ENCODE peak calls at places on chromosomes 7 and 10, in eight cellular contexts. One of them, this sample, is unnamed.

GRCh38 chr7:43721193-43721806 is 8.0 kb downstream of the COA1 start:
- DNase-seq in H9: no peak
- DNase-seq in IMR-90: peak; percentile 71
- DNase-seq in WERI-Rb-1: no peak
- DNase-seq in heart left ventricle: no peak
- DNase-seq in HepG2: peak; percentile 39
- DNase-seq in SK-N-SH: peak; percentile 45
- DNase-seq in fibroblast of lung: peak; percentile 81
- DNase-seq in this sample: peak; percentile 33

GRCh38 chr7:8724080-8724718 is 290.8 kb downstream of the NXPH1 start:
- DNase-seq in H9: peak; percentile 64
- DNase-seq in fibroblast of lung: no peak
- DNase-seq in heart left ventricle: no peak
- DNase-seq in HepG2: peak; percentile 37
- DNase-seq in WERI-Rb-1: peak; percentile 82
- DNase-seq in IMR-90: no peak
- DNase-seq in SK-N-SH: peak; percentile 59
- DNase-seq in this sample: peak; percentile 16

GRCh38 chr10:48361201-48361600 is 54.7 kb downstream of the MAPK8 start:
- DNase-seq in WERI-Rb-1: no peak
- DNase-seq in H9: no peak
- DNase-seq in SK-N-SH: no peak
- DNase-seq in HepG2: no peak
- DNase-seq in heart left ventricle: no peak
- DNase-seq in fibroblast of lung: no peak
- DNase-seq in IMR-90: no peak
- DNase-seq in this sample: no peak

GRCh38 chr10:88624840-88625239 is 38.3 kb downstream of the LIPJ start:
- DNase-seq in SK-N-SH: no peak
- DNase-seq in heart left ventricle: no peak
- DNase-seq in HepG2: no peak
- DNase-seq in fibroblast of lung: no peak
- DNase-seq in WERI-Rb-1: no peak
- DNase-seq in IMR-90: no peak
- DNase-seq in H9: no peak
- DNase-seq in this sample: no peak

GRCh38 chr7:120272896-120273475 is at the start of gene KCND2:
- DNase-seq in H9: peak; percentile 58
- DNase-seq in heart left ventricle: peak; percentile 57
- DNase-seq in HepG2: no peak
- DNase-seq in fibroblast of lung: peak; percentile 7
- DNase-seq in SK-N-SH: peak; percentile 39
- DNase-seq in IMR-90: no peak
- DNase-seq in WERI-Rb-1: peak; percentile 39
- DNase-seq in this sample: peak; percentile 2

GRCh38 chr7:95396136-95397032 is at the start of gene PON3:
- DNase-seq in IMR-90: no peak
- DNase-seq in H9: peak; percentile 66
- DNase-seq in HepG2: peak; percentile 68
- DNase-seq in SK-N-SH: no peak
- DNase-seq in fibroblast of lung: no peak
- DNase-seq in heart left ventricle: no peak
- DNase-seq in WERI-Rb-1: no peak
- DNase-seq in this sample: peak; percentile 30

GRCh38 chr7:20700491-20701231 is 85.2 kb downstream of the ABCB5 start:
- DNase-seq in heart left ventricle: no peak
- DNase-seq in WERI-Rb-1: no peak
- DNase-seq in fibroblast of lung: no peak
- DNase-seq in SK-N-SH: no peak
- DNase-seq in IMR-90: no peak
- DNase-seq in HepG2: no peak
- DNase-seq in H9: no peak
- DNase-seq in this sample: no peak

GRCh38 chr7:90836937-90837336 is 240.8 kb downstream of the CDK14 start:
- DNase-seq in HepG2: no peak
- DNase-seq in fibroblast of lung: no peak
- DNase-seq in heart left ventricle: no peak
- DNase-seq in H9: no peak
- DNase-seq in WERI-Rb-1: no peak
- DNase-seq in SK-N-SH: peak; percentile 10
- DNase-seq in IMR-90: no peak
- DNase-seq in this sample: no peak

GRCh38 chr7:144842377-144842851 is 6.6 kb upstream of the TPK1 start:
- DNase-seq in heart left ventricle: no peak
- DNase-seq in WERI-Rb-1: no peak
- DNase-seq in SK-N-SH: no peak
- DNase-seq in IMR-90: no peak
- DNase-seq in HepG2: no peak
- DNase-seq in fibroblast of lung: peak; percentile 5
- DNase-seq in H9: no peak
- DNase-seq in this sample: peak; percentile 22

GRCh38 chr10:73246783-73247508 is at the start of gene DNAJC9:
- DNase-seq in WERI-Rb-1: peak; percentile 97
- DNase-seq in SK-N-SH: peak; percentile 95
- DNase-seq in fibroblast of lung: peak; percentile 92
- DNase-seq in heart left ventricle: peak; percentile 97
- DNase-seq in IMR-90: peak; percentile 90
- DNase-seq in H9: peak; percentile 96
- DNase-seq in HepG2: peak; percentile 87
- DNase-seq in this sample: peak; percentile 95

GRCh38 chr10:3931901-3932300 is 146.9 kb upstream of the KLF6 start:
- DNase-seq in heart left ventricle: no peak
- DNase-seq in fibroblast of lung: no peak
- DNase-seq in HepG2: no peak
- DNase-seq in WERI-Rb-1: no peak
- DNase-seq in H9: no peak
- DNase-seq in IMR-90: no peak
- DNase-seq in SK-N-SH: no peak
- DNase-seq in this sample: no peak

GRCh38 chr10:124152139-124152780 is 58.9 kb upstream of the CHST15 start:
- DNase-seq in heart left ventricle: no peak
- DNase-seq in WERI-Rb-1: no peak
- DNase-seq in SK-N-SH: no peak
- DNase-seq in HepG2: peak; percentile 38
- DNase-seq in fibroblast of lung: peak; percentile 82
- DNase-seq in H9: peak; percentile 46
- DNase-seq in IMR-90: peak; percentile 19
- DNase-seq in this sample: peak; percentile 93

GRCh38 chr10:96400465-96400864 is 41.7 kb upstream of the OPALIN start:
- DNase-seq in heart left ventricle: no peak
- DNase-seq in H9: no peak
- DNase-seq in HepG2: no peak
- DNase-seq in IMR-90: no peak
- DNase-seq in fibroblast of lung: no peak
- DNase-seq in SK-N-SH: no peak
- DNase-seq in WERI-Rb-1: no peak
- DNase-seq in this sample: no peak

GRCh38 chr10:15112657-15113056 is 15.5 kb downstream of the RPP38 start:
- DNase-seq in SK-N-SH: no peak
- DNase-seq in WERI-Rb-1: no peak
- DNase-seq in HepG2: no peak
- DNase-seq in heart left ventricle: no peak
- DNase-seq in H9: peak; percentile 50
- DNase-seq in IMR-90: no peak
- DNase-seq in fibroblast of lung: no peak
- DNase-seq in this sample: no peak

GRCh38 chr7:29189743-29190201 is 4.8 kb upstream of the CHN2 start:
- DNase-seq in fibroblast of lung: peak; percentile 28
- DNase-seq in SK-N-SH: peak; percentile 87
- DNase-seq in HepG2: peak; percentile 74
- DNase-seq in IMR-90: no peak
- DNase-seq in heart left ventricle: peak; percentile 77
- DNase-seq in WERI-Rb-1: peak; percentile 88
- DNase-seq in H9: peak; percentile 99
- DNase-seq in this sample: peak; percentile 56

GRCh38 chr10:114021135-114021534 is 22.5 kb upstream of the ADRB1 start:
- DNase-seq in WERI-Rb-1: no peak
- DNase-seq in SK-N-SH: no peak
- DNase-seq in IMR-90: no peak
- DNase-seq in fibroblast of lung: no peak
- DNase-seq in H9: no peak
- DNase-seq in HepG2: no peak
- DNase-seq in heart left ventricle: no peak
- DNase-seq in this sample: no peak

GRCh38 chr7:17234398-17235021 is 63.9 kb upstream of the AHR start:
- DNase-seq in SK-N-SH: no peak
- DNase-seq in IMR-90: peak; percentile 95
- DNase-seq in H9: no peak
- DNase-seq in HepG2: peak; percentile 32
- DNase-seq in fibroblast of lung: peak; percentile 96
- DNase-seq in WERI-Rb-1: no peak
- DNase-seq in heart left ventricle: no peak
- DNase-seq in this sample: peak; percentile 83

GRCh38 chr7:149771696-149772235 is 1.6 kb downstream of the ZNF467 start:
- DNase-seq in heart left ventricle: peak; percentile 96
- DNase-seq in fibroblast of lung: peak; percentile 96
- DNase-seq in IMR-90: peak; percentile 70
- DNase-seq in H9: peak; percentile 94
- DNase-seq in HepG2: peak; percentile 61
- DNase-seq in SK-N-SH: peak; percentile 99
- DNase-seq in WERI-Rb-1: peak; percentile 94
- DNase-seq in this sample: peak; percentile 88

GRCh38 chr7:91571601-91572000 is 307.4 kb downstream of the FZD1 start:
- DNase-seq in IMR-90: no peak
- DNase-seq in heart left ventricle: no peak
- DNase-seq in fibroblast of lung: no peak
- DNase-seq in SK-N-SH: no peak
- DNase-seq in H9: no peak
- DNase-seq in WERI-Rb-1: no peak
- DNase-seq in HepG2: no peak
- DNase-seq in this sample: no peak

GRCh38 chr10:99573806-99574205 is 41.1 kb downstream of the NKX2-3 start:
- DNase-seq in IMR-90: no peak
- DNase-seq in heart left ventricle: no peak
- DNase-seq in SK-N-SH: no peak
- DNase-seq in HepG2: no peak
- DNase-seq in fibroblast of lung: no peak
- DNase-seq in H9: no peak
- DNase-seq in WERI-Rb-1: peak; percentile 25
- DNase-seq in this sample: no peak
- TF ChIP-seq CTCF in IMR-90: no peak
- TF ChIP-seq CTCF in heart left ventricle: no peak
- TF ChIP-seq CTCF in SK-N-SH: no peak
- TF ChIP-seq CTCF in HepG2: no peak
- TF ChIP-seq CTCF in fibroblast of lung: no peak
- TF ChIP-seq CTCF in H9: no peak
- TF ChIP-seq CTCF in WERI-Rb-1: no peak
- TF ChIP-seq CTCF in this sample: no peak

DNA sequence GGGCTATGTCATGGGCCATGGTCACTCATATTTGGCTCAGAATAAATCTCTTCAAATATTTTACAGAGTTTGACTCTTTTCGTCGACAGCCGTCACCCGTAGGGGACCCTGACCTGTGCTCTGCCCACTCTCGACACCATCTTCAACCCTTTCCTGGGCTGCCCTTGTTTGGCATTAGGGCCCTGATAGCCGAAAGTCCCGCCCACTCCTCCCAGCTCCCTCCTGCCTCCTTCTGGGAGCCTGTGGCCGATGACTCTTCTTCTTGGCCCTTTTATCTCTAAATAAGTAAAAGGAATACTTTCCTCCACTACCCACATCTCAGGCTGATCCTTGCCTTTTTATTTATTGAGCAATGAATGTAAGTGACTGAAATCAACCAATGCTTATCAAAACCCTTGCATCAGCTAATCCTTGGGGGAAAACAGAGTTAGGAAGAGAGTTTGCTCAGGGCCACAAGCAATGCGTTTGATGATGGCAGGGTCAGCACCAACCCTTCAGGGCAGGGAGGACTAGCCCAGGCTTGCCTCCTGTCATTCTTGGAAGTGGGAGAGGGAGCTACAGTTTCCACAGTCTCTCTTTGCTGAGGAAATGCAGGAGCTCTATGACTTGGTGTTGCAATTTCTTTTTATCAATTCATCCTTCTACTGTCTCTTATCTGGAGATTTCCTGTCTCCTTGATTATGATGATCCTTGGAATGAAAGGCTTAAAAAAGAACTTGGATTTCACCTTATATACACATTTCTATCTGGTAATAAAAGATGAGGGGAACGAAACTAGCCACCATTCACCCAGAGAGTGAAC is 218.2 kb upstream of the PODXL start:
- DNase-seq in HepG2: no peak
- DNase-seq in IMR-90: no peak
- DNase-seq in WERI-Rb-1: peak; percentile 15
- DNase-seq in SK-N-SH: no peak
- DNase-seq in H9: peak; percentile 62
- DNase-seq in heart left ventricle: no peak
- DNase-seq in fibroblast of lung: no peak
- DNase-seq in this sample: peak; percentile 30
- H3K27ac ChIP-seq in HepG2: no peak overlapping the region
- H3K27ac ChIP-seq in IMR-90: no peak overlapping the region
- H3K27ac ChIP-seq in WERI-Rb-1: no peak overlapping the region
- H3K27ac ChIP-seq in SK-N-SH: no peak overlapping the region
- H3K27ac ChIP-seq in H9: no peak overlapping the region
- H3K27ac ChIP-seq in heart left ventricle: no peak overlapping the region
- H3K27ac ChIP-seq in fibroblast of lung: no peak overlapping the region
- H3K27ac ChIP-seq in this sample: no peak overlapping the region

DNA sequence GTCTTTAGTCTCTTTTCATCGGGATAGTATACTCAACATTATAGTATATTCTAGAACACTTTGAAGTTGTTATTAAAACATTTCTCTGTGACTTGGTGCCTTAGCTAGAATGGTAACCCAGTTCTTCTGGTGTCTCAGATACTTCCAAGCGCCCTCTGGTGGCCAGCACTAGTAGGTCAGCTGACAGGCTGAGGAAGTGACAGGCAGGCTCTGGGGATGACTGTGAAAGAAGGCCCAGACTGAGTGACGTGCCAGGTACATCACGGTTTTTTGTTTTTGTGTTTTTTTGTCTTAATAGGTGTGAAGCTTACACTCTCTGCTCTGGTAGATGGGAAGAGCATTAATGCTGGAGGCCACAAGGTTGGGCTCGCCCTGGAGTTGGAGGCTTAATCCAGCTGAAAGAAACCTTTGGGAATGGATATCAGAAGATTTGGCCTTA is 5.1 kb downstream of the COMTD1 start:
- DNase-seq in fibroblast of lung: peak; percentile 88
- DNase-seq in heart left ventricle: peak; percentile 94
- DNase-seq in IMR-90: peak; percentile 84
- DNase-seq in H9: peak; percentile 83
- DNase-seq in HepG2: peak; percentile 80
- DNase-seq in SK-N-SH: peak; percentile 77
- DNase-seq in WERI-Rb-1: peak; percentile 91
- DNase-seq in this sample: peak; percentile 82
- TF ChIP-seq CTCF in fibroblast of lung: peak; percentile 96
- TF ChIP-seq CTCF in heart left ventricle: peak; percentile 88
- TF ChIP-seq CTCF in IMR-90: peak; percentile 84
- TF ChIP-seq CTCF in H9: peak; percentile 92
- TF ChIP-seq CTCF in HepG2: peak; percentile 87
- TF ChIP-seq CTCF in SK-N-SH: peak; percentile 97
- TF ChIP-seq CTCF in WERI-Rb-1: peak; percentile 86
- TF ChIP-seq CTCF in this sample: peak; percentile 92

DNA sequence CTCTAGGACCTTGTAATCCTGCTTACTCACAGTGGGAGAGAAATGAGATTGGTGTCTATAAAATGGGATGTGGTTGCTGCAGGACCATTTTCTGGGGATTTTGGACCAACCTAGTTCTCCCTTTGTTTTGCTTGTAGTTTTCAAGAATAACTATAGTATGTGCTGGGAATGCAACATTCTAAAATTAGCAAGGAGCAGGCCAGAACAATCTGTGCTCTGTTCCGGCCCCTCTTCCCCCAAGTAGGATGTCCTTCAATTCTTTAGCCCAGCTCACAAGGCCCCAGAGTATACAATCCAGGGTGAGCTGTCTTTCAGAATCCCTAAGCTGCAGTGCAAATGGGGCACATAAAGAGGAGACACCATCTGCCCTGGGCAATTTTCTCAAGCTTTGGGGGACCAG is 809.2 kb downstream of the TNS3 start:
- DNase-seq in SK-N-SH: no peak
- DNase-seq in heart left ventricle: no peak
- DNase-seq in HepG2: no peak
- DNase-seq in WERI-Rb-1: no peak
- DNase-seq in IMR-90: no peak
- DNase-seq in H9: no peak
- DNase-seq in fibroblast of lung: peak; percentile 20
- DNase-seq in this sample: no peak
- H3K27ac ChIP-seq in SK-N-SH: no peak overlapping the region
- H3K27ac ChIP-seq in heart left ventricle: peak overlapping the region; percentile 41
- H3K27ac ChIP-seq in HepG2: no peak overlapping the region
- H3K27ac ChIP-seq in WERI-Rb-1: no peak overlapping the region
- H3K27ac ChIP-seq in IMR-90: no peak overlapping the region
- H3K27ac ChIP-seq in H9: no peak overlapping the region
- H3K27ac ChIP-seq in fibroblast of lung: no peak overlapping the region
- H3K27ac ChIP-seq in this sample: no peak overlapping the region

This sample was measured in RWPE1.